ENCODE peak calls at places on chromosomes 6 and 20, in four cellular contexts. R is A549, M is WTC11, V is HepG2. A is an unnamed sample.

GRCh38 chr20:51760905-51761544 is 7.2 kb downstream of the ATP9A start:
- DNase-seq in R (no peak), M (no peak), V (peak), A (no peak)

GRCh38 chr6:150048099-150048498 is 20.8 kb downstream of the ULBP3 start:
- DNase-seq in R (no peak), M (no peak), V (no peak), A (no peak)

GRCh38 chr6:27867051-27867940 is 44.9 kb downstream of the OR2B2 start:
- DNase-seq in R (no peak), M (peak), V (peak), A (peak)

GRCh38 chr6:89311853-89312531 is 3.1 kb downstream of the GABRR2 start:
- DNase-seq in R (no peak), M (peak), V (peak), A (no peak)

GRCh38 chr6:75611702-75612375 is 10.2 kb downstream of the SENP6 start:
- DNase-seq in R (no peak), M (no peak), V (no peak), A (no peak)

GRCh38 chr6:5745081-5745480 is 261.6 kb downstream of the NRN1 start:
- DNase-seq in R (no peak), M (no peak), V (no peak), A (no peak)

GRCh38 chr6:20096506-20096905 is 115.8 kb downstream of the MBOAT1 start:
- DNase-seq in R (no peak), M (no peak), V (no peak), A (no peak)

GRCh38 chr6:5498579-5498899 is 237.2 kb downstream of the FARS2 start:
- DNase-seq in R (no peak), M (no peak), V (no peak), A (no peak)

GRCh38 chr20:53003420-53003819 is 31.3 kb downstream of the TSHZ2 start:
- DNase-seq in R (no peak), M (no peak), V (no peak), A (no peak)

GRCh38 chr6:40398810-40399477 is 188.2 kb downstream of the LRFN2 start:
- DNase-seq in R (no peak), M (peak), V (no peak), A (no peak)

GRCh38 chr20:51715873-51716215 is 52.3 kb downstream of the ATP9A start:
- DNase-seq in R (no peak), M (no peak), V (no peak), A (no peak)

GRCh38 chr20:17833036-17833674 is 133.4 kb downstream of the BANF2 start:
- DNase-seq in R (no peak), M (no peak), V (no peak), A (no peak)

GRCh38 chr20:17666491-17666890 is 15.6 kb downstream of the RRBP1 start:
- DNase-seq in R (no peak), M (no peak), V (no peak), A (no peak)

GRCh38 chr6:41713161-41713649 is 22.2 kb downstream of the TFEB start:
- DNase-seq in R (peak), M (no peak), V (no peak), A (no peak)

GRCh38 chr6:146290589-146290901 is 253.1 kb upstream of the RAB32 start:
- DNase-seq in R (no peak), M (no peak), V (no peak), A (no peak)

GRCh38 chr6:52389626-52390360 is 27.8 kb downstream of the PAQR8 start:
- DNase-seq in R (no peak), M (no peak), V (peak), A (peak)

GRCh38 chr6:85644374-85644762 is 1.7 kb upstream of the SYNCRIP start:
- DNase-seq in R (no peak), M (no peak), V (no peak), A (peak)

GRCh38 chr6:104957301-104958177 is 632 bp downstream of the LIN28B start:
- DNase-seq in R (peak), M (peak), V (peak), A (peak)

GRCh38 chr6:105900120-105900937 is 185.8 kb upstream of the PRDM1 start:
- DNase-seq in R (no peak), M (no peak), V (no peak), A (no peak)

GRCh38 chr6:129252377-129253071 is 369.6 kb downstream of the LAMA2 start:
- DNase-seq in R (no peak), M (no peak), V (no peak), A (no peak)

GRCh38 chr6:38567436-38567835 is 72.3 kb downstream of the BTBD9 start:
- DNase-seq in R (no peak), M (no peak), V (no peak), A (no peak)

GRCh38 chr6:134950482-134950881 is 581 bp upstream of the ALDH8A1 start:
- DNase-seq in R (no peak), M (no peak), V (no peak), A (no peak)

GRCh38 chr6:78561015-78561414 is 306.3 kb upstream of the IRAK1BP1 start:
- DNase-seq in R (no peak), M (no peak), V (no peak), A (no peak)

GRCh38 chr6:109455161-109455501 is 441 bp downstream of the MICAL1 start:
- DNase-seq in R (no peak), M (peak), V (no peak), A (no peak)

GRCh38 chr20:10536531-10536930 is 101.4 kb downstream of the SLX4IP start:
- DNase-seq in R (no peak), M (peak), V (peak), A (no peak)

GRCh38 chr6:141580988-141581387 is 551.7 kb upstream of the GJE1 start:
- DNase-seq in R (no peak), M (no peak), V (no peak), A (no peak)

GRCh38 chr6:29696147-29697129 is 15.5 kb upstream of the ZFP57 start:
- DNase-seq in R (peak), M (peak), V (no peak), A (peak)

GRCh38 chr6:30067460-30068139 is 602 bp downstream of the PPP1R11 start:
- DNase-seq in R (peak), M (peak), V (no peak), A (peak)

GRCh38 chr20:62642666-62643520 is 590 bp downstream of the SLCO4A1 start:
- DNase-seq in R (no peak), M (peak), V (no peak), A (peak)

GRCh38 chr20:39524371-39524911 is 562.3 kb downstream of the DHX35 start:
- DNase-seq in R (no peak), M (no peak), V (no peak), A (no peak)

GRCh38 chr6:7991536-7991935 is 72.7 kb downstream of the BLOC1S5 start:
- DNase-seq in R (no peak), M (no peak), V (no peak), A (no peak)

GRCh38 chr6:126444874-126445273 is 105.0 kb downstream of the CENPW start:
- DNase-seq in R (no peak), M (no peak), V (no peak), A (no peak)

GRCh38 chr6:35381132-35381531 is 38.8 kb downstream of the PPARD start:
- DNase-seq in R (no peak), M (no peak), V (no peak), A (no peak)

GRCh38 chr6:35372633-35373032 is 30.3 kb downstream of the PPARD start:
- DNase-seq in R (no peak), M (no peak), V (no peak), A (no peak)

GRCh38 chr6:35376282-35376681 is 33.9 kb downstream of the PPARD start:
- DNase-seq in R (no peak), M (no peak), V (no peak), A (no peak)

GRCh38 chr6:35378281-35378680 is 35.9 kb downstream of the PPARD start:
- DNase-seq in R (no peak), M (no peak), V (no peak), A (no peak)

DNA sequence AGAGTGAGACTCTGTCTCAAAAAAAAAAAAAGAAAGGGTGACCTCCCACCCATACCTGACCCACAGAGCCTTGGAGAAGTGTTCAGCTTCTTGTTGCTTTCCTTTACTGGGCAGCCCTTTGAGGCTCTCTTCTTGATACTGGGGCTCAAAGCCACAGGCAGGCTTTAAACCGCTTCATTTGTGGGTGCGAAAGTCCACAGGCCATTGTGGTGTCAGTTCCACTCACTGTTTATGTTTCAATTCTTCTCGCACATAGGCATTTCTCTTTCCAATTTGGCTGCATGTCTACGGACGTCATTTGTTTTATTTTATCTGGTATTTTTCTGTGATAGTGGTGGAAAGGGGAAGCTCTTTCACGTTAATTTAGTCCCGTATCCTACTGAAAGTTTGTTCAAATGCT is 34.6 kb downstream of the PPARD start:
- DNase-seq in R (no peak), M (no peak), V (no peak), A (no peak)
- TF ChIP-seq HMGXB4 in R (no peak), M (no peak), V (no peak), A (no peak)

DNA sequence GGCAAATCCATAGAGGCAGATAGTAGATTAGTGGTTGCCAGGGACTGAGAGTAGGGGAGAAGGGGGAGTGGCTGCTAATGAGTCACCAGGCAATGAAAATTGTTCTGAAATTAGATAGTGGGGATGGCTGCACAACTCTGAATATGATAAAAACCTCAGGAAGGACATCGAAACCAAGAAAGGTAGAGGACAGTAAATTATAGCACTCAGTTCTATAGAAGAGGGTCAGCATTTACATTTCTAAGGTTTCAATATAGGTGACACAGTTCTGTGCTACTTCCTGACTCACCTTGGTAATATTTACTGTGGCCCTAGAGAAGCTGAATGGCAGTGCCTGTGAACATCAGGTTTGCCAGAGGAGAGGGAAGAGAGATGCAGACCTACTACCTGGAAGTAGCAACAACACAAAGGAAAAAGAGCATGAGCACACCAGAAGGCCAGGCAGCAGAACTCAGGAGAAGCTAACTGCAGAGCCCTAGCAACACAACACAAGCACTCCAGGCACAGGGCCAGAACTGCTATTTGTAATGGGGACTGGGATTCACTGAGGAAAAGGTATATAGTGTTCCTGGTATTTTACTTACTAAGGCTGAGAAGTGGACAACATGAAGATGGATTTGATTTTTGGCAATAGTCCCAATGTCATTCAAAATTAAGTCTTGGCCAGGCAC is 75.9 kb downstream of the PLCG1 start:
- DNase-seq in R (no peak), M (no peak), V (no peak), A (no peak)
- TF ChIP-seq HMGXB4 in R (no peak), M (no peak), V (no peak), A (no peak)

DNA sequence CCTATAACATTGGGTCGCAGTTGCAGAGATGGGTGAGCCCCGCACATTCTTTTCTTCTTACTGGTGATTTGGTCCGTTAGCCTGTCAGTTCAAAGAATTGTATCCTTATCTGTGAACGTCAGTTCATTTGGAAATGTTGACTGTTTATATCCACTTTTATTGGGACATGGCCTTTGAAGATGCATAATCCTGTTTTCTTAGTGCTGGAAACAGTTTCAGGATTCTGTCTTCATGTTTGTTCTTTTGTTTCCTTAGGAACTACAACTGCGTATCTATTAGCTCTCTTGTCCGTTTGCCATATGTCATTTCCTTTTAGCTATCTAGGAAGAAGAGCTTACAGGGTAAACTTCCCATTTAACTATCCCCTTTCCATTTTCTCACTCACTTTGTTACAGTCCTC is 35.0 kb upstream of the TULP1 start:
- DNase-seq in R (no peak), M (no peak), V (no peak), A (no peak)
- TF ChIP-seq HMGXB4 in R (no peak), M (no peak), V (no peak), A (no peak)

DNA sequence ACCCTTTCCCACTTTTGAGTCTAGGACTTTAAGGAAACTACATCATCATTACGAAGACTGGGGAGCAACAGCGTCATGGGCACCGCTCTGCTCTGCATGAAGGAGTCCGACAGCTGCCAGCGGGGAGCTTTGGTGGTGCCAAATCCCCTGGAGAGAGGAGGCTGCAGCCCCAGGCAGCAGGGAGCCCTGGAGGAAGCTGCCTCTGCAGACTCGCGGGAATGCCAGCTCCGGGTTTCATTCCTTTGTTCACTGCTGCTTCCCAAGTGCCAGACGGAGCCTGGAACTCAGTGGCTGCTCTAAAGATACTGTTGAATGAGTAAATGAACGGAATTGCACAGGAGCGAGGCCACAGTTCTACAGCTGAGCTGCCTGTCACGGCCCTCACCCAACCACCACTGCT is 196.5 kb upstream of the THBS2 start:
- DNase-seq in R (no peak), M (no peak), V (no peak), A (no peak)
- TF ChIP-seq HMGXB4 in R (no peak), M (no peak), V (no peak), A (no peak)

GRCh38 chr6:56529594-56530191 is 113.0 kb downstream of the DST start:
- DNase-seq in R (no peak), M (no peak), V (no peak), A (no peak)
- TF ChIP-seq HMGXB4 in R (no peak), M (no peak), V (no peak), A (no peak)

DNA sequence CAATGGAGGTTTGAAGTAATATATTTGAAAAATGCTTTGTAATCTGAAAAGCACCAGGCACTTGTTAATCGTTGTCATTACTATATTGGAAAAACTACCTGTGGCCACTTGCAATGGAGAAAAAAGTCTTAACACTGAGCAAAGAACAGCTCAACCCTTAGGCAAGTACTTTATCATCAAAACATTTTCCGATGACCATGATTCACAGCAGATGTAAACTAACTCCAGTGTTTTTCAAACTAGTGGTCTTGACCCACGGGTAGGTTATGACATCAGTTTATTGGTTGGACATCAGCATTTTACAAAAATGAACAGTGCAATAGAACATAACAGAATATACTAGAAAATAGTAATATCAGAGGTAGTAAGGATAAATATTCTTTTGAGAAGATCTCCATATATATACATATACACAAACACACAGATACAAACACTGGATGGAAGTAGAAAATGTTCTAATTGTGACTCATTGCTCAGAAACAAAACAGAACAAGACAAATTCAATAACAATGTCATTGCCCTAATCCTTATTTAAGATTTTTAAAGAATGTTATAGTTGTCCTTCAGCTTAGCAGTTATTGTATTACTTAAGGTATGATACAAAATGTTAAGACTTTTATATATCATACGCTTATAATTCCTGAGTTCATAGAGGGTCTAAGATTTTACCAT is 123.0 kb downstream of the PLCB1 start:
- DNase-seq in R (no peak), M (no peak), V (no peak), A (no peak)
- TF ChIP-seq HMGXB4 in R (no peak), M (no peak), V (no peak), A (no peak)